ENCODE peak calls at places on chromosomes 5 and 9, in six cellular contexts. One of them, this sample, is unnamed.

GRCh38 chr9:137430723-137431415 is 7.7 kb downstream of the NOXA1 start:
- DNase-seq in IMR-90: no peak
- DNase-seq in neuronal stem cell: no peak
- DNase-seq in H9: no peak
- DNase-seq in mesenchymal stem cell: no peak
- DNase-seq in H1: no peak
- DNase-seq in this sample: no peak

GRCh38 chr9:81312346-81312745 is 377.0 kb downstream of the TLE1 start:
- DNase-seq in IMR-90: no peak
- DNase-seq in neuronal stem cell: no peak
- DNase-seq in H9: no peak
- DNase-seq in mesenchymal stem cell: no peak
- DNase-seq in H1: no peak
- DNase-seq in this sample: no peak

GRCh38 chr5:179762079-179762780 is 29.6 kb downstream of the MAML1 start:
- DNase-seq in IMR-90: no peak
- DNase-seq in neuronal stem cell: no peak
- DNase-seq in H9: no peak
- DNase-seq in mesenchymal stem cell: no peak
- DNase-seq in H1: no peak
- DNase-seq in this sample: peak

GRCh38 chr5:64925123-64925522 is 156.4 kb downstream of the CWC27 start:
- DNase-seq in IMR-90: no peak
- DNase-seq in neuronal stem cell: no peak
- DNase-seq in H9: no peak
- DNase-seq in mesenchymal stem cell: no peak
- DNase-seq in H1: no peak
- DNase-seq in this sample: peak

GRCh38 chr9:130692365-130692764 is 1.2 kb upstream of the EXOSC2 start:
- DNase-seq in IMR-90: no peak
- DNase-seq in neuronal stem cell: peak
- DNase-seq in H9: peak
- DNase-seq in mesenchymal stem cell: peak
- DNase-seq in H1: peak
- DNase-seq in this sample: peak

GRCh38 chr9:136170291-136170901 is 34.5 kb downstream of the LHX3 start:
- DNase-seq in IMR-90: no peak
- DNase-seq in neuronal stem cell: no peak
- DNase-seq in H9: peak
- DNase-seq in mesenchymal stem cell: peak
- DNase-seq in H1: peak
- DNase-seq in this sample: no peak

GRCh38 chr5:133514456-133514855 is 97.9 kb downstream of the FSTL4 start:
- DNase-seq in IMR-90: no peak
- DNase-seq in neuronal stem cell: no peak
- DNase-seq in H9: no peak
- DNase-seq in mesenchymal stem cell: no peak
- DNase-seq in H1: no peak
- DNase-seq in this sample: no peak

GRCh38 chr5:95853490-95853889 is 31.0 kb upstream of the GLRX start:
- DNase-seq in IMR-90: no peak
- DNase-seq in neuronal stem cell: no peak
- DNase-seq in H9: no peak
- DNase-seq in mesenchymal stem cell: no peak
- DNase-seq in H1: no peak
- DNase-seq in this sample: no peak

GRCh38 chr5:73644385-73644963 is 18.5 kb downstream of the ARHGEF28 start:
- DNase-seq in IMR-90: no peak
- DNase-seq in neuronal stem cell: no peak
- DNase-seq in H9: no peak
- DNase-seq in mesenchymal stem cell: no peak
- DNase-seq in H1: no peak
- DNase-seq in this sample: no peak

GRCh38 chr5:36531401-36531800 is 75.0 kb upstream of the SLC1A3 start:
- DNase-seq in IMR-90: no peak
- DNase-seq in neuronal stem cell: no peak
- DNase-seq in H9: no peak
- DNase-seq in mesenchymal stem cell: no peak
- DNase-seq in H1: no peak
- DNase-seq in this sample: no peak

GRCh38 chr5:170963521-170963920 is 101.7 kb downstream of the RANBP17 start:
- DNase-seq in IMR-90: no peak
- DNase-seq in neuronal stem cell: no peak
- DNase-seq in H9: no peak
- DNase-seq in mesenchymal stem cell: no peak
- DNase-seq in H1: no peak
- DNase-seq in this sample: peak

GRCh38 chr5:121273818-121274433 is 577.8 kb upstream of the FTMT start:
- DNase-seq in IMR-90: peak
- DNase-seq in neuronal stem cell: no peak
- DNase-seq in H9: no peak
- DNase-seq in mesenchymal stem cell: peak
- DNase-seq in H1: no peak
- DNase-seq in this sample: peak

GRCh38 chr5:35038891-35039290 is 8.9 kb downstream of the AGXT2 start:
- DNase-seq in IMR-90: no peak
- DNase-seq in neuronal stem cell: no peak
- DNase-seq in H9: no peak
- DNase-seq in mesenchymal stem cell: no peak
- DNase-seq in H1: no peak
- DNase-seq in this sample: no peak

GRCh38 chr9:6592791-6593190 is 52.7 kb downstream of the GLDC start:
- DNase-seq in IMR-90: no peak
- DNase-seq in neuronal stem cell: no peak
- DNase-seq in H9: no peak
- DNase-seq in mesenchymal stem cell: no peak
- DNase-seq in H1: no peak
- DNase-seq in this sample: no peak

GRCh38 chr5:162393555-162393954 is 326.0 kb downstream of the GABRG2 start:
- DNase-seq in IMR-90: no peak
- DNase-seq in neuronal stem cell: no peak
- DNase-seq in H9: no peak
- DNase-seq in mesenchymal stem cell: no peak
- DNase-seq in H1: no peak
- DNase-seq in this sample: no peak

GRCh38 chr5:159097461-159098284 is 2.0 kb downstream of the EBF1 start:
- DNase-seq in IMR-90: peak
- DNase-seq in neuronal stem cell: peak
- DNase-seq in H9: peak
- DNase-seq in mesenchymal stem cell: peak
- DNase-seq in H1: peak
- DNase-seq in this sample: peak

GRCh38 chr9:19440823-19441580 is 32.2 kb downstream of the ACER2 start:
- DNase-seq in IMR-90: no peak
- DNase-seq in neuronal stem cell: no peak
- DNase-seq in H9: no peak
- DNase-seq in mesenchymal stem cell: no peak
- DNase-seq in H1: no peak
- DNase-seq in this sample: no peak

GRCh38 chr5:163696270-163696887 is 191.0 kb downstream of the MAT2B start:
- DNase-seq in IMR-90: peak
- DNase-seq in neuronal stem cell: peak
- DNase-seq in H9: peak
- DNase-seq in mesenchymal stem cell: peak
- DNase-seq in H1: peak
- DNase-seq in this sample: peak

GRCh38 chr9:129665008-129665771 is at the start of gene PRRX2:
- DNase-seq in IMR-90: peak
- DNase-seq in neuronal stem cell: peak
- DNase-seq in H9: no peak
- DNase-seq in mesenchymal stem cell: peak
- DNase-seq in H1: peak
- DNase-seq in this sample: peak

GRCh38 chr5:142063878-142064331 is 44.7 kb upstream of the NDFIP1 start:
- DNase-seq in IMR-90: peak
- DNase-seq in neuronal stem cell: peak
- DNase-seq in H9: peak
- DNase-seq in mesenchymal stem cell: peak
- DNase-seq in H1: peak
- DNase-seq in this sample: peak

DNA sequence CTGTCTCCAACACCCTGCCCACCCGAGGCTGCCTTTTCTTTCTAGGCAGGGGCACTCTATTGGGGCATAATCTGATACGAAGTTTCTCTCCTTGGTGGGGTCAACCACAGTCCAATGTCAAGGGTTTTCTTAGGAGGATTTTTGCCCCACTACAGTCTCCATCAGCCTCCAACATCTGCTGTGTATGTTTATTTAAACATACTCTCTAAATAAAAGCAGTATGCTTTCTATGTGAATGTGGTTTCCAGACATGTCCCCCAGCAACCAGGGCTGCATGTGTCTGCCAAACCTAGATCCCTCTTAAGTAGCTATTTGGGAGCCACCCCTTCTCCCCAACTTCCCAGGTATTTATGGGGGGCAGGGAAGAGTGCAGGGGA is 75.6 kb downstream of the NREP start:
- DNase-seq in IMR-90: peak
- DNase-seq in neuronal stem cell: no peak
- DNase-seq in H9: no peak
- DNase-seq in mesenchymal stem cell: no peak
- DNase-seq in H1: no peak
- DNase-seq in this sample: no peak
- H3K27ac ChIP-seq in IMR-90: peak
- H3K27ac ChIP-seq in neuronal stem cell: no peak
- H3K27ac ChIP-seq in H9: no peak
- H3K27ac ChIP-seq in mesenchymal stem cell: peak
- H3K27ac ChIP-seq in H1: no peak
- H3K27ac ChIP-seq in this sample: no peak

DNA sequence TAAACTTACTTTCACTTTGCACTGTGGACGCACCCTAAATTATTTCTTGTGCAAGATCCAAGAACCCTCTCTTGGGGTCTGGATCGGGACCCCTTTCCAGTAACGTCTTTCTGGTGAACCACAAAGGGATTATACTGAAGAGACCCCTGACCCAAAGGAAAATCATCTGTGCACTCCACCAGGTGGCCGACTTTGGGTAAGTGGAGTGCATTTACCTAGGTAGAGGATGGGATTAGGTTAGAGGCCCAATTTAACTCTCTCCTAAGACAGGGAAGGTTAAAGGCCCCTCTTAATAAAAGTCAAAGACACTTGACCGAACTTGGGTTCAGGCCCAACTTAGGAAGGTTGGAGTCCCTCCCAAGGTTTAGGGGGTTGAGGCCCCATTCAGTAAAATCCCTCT is 8.2 kb upstream of the PAIP1 start:
- DNase-seq in IMR-90: no peak
- DNase-seq in neuronal stem cell: no peak
- DNase-seq in H9: no peak
- DNase-seq in mesenchymal stem cell: no peak
- DNase-seq in H1: no peak
- DNase-seq in this sample: no peak
- H2BK15ac ChIP-seq in IMR-90: no peak
- H2BK15ac ChIP-seq in neuronal stem cell: no peak
- H2BK15ac ChIP-seq in H9: no peak
- H2BK15ac ChIP-seq in mesenchymal stem cell: no peak
- H2BK15ac ChIP-seq in H1: no peak
- H2BK15ac ChIP-seq in this sample: no peak

GRCh38 chr9:93058357-93059096 is at the start of gene SUSD3:
- DNase-seq in IMR-90: no peak
- DNase-seq in neuronal stem cell: peak
- DNase-seq in H9: peak
- DNase-seq in mesenchymal stem cell: peak
- DNase-seq in H1: peak
- DNase-seq in this sample: peak
- H3K27ac ChIP-seq in IMR-90: no peak
- H3K27ac ChIP-seq in neuronal stem cell: no peak
- H3K27ac ChIP-seq in H9: no peak
- H3K27ac ChIP-seq in mesenchymal stem cell: no peak
- H3K27ac ChIP-seq in H1: no peak
- H3K27ac ChIP-seq in this sample: no peak

DNA sequence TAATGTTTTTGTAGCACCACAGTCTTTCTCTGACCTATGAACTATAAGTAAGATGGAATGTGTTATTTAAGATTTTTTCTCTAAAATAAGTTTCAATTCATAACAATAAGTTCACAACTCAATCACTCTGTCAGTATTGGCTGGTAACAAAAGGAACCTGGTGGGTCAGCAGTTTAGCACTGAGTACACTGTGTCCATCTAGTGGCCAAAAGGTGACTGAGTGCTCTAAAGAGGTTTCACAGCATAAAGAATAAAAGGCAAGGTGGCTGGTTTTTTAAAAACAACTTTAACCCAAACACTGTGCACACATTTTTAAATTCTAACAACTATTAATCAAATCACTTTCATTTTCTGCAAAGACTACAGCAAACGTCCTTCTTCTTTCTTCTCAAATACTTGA is 443.3 kb downstream of the PDE4D start:
- DNase-seq in IMR-90: no peak
- DNase-seq in neuronal stem cell: no peak
- DNase-seq in H9: no peak
- DNase-seq in mesenchymal stem cell: no peak
- DNase-seq in H1: no peak
- DNase-seq in this sample: peak
- H2BK15ac ChIP-seq in IMR-90: no peak
- H2BK15ac ChIP-seq in neuronal stem cell: no peak
- H2BK15ac ChIP-seq in H9: no peak
- H2BK15ac ChIP-seq in mesenchymal stem cell: no peak
- H2BK15ac ChIP-seq in H1: no peak
- H2BK15ac ChIP-seq in this sample: no peak

GRCh38 chr9:127527560-127528268 is 76.4 kb downstream of the LRSAM1 start:
- DNase-seq in IMR-90: no peak
- DNase-seq in neuronal stem cell: no peak
- DNase-seq in H9: no peak
- DNase-seq in mesenchymal stem cell: no peak
- DNase-seq in H1: no peak
- DNase-seq in this sample: no peak

GRCh38 chr9:127526655-127527559 is 75.6 kb downstream of the LRSAM1 start:
- DNase-seq in IMR-90: no peak
- DNase-seq in neuronal stem cell: no peak
- DNase-seq in H9: no peak
- DNase-seq in mesenchymal stem cell: no peak
- DNase-seq in H1: no peak
- DNase-seq in this sample: peak

GRCh38 chr9:127530206-127530941 is 79.1 kb downstream of the LRSAM1 start:
- DNase-seq in IMR-90: no peak
- DNase-seq in neuronal stem cell: no peak
- DNase-seq in H9: no peak
- DNase-seq in mesenchymal stem cell: no peak
- DNase-seq in H1: no peak
- DNase-seq in this sample: no peak

GRCh38 chr9:127529671-127530070 is 78.4 kb downstream of the LRSAM1 start:
- DNase-seq in IMR-90: no peak
- DNase-seq in neuronal stem cell: no peak
- DNase-seq in H9: no peak
- DNase-seq in mesenchymal stem cell: no peak
- DNase-seq in H1: no peak
- DNase-seq in this sample: no peak

GRCh38 chr9:127528407-127529251 is 77.3 kb downstream of the LRSAM1 start:
- DNase-seq in IMR-90: no peak
- DNase-seq in neuronal stem cell: no peak
- DNase-seq in H9: no peak
- DNase-seq in mesenchymal stem cell: no peak
- DNase-seq in H1: no peak
- DNase-seq in this sample: peak
- H3K27ac ChIP-seq in IMR-90: no peak
- H3K27ac ChIP-seq in neuronal stem cell: peak
- H3K27ac ChIP-seq in H9: no peak
- H3K27ac ChIP-seq in mesenchymal stem cell: peak
- H3K27ac ChIP-seq in H1: peak
- H3K27ac ChIP-seq in this sample: no peak

GRCh38 chr5:152511531-152512132 is 106.6 kb upstream of the NMUR2 start:
- DNase-seq in IMR-90: no peak
- DNase-seq in neuronal stem cell: peak
- DNase-seq in H9: no peak
- DNase-seq in mesenchymal stem cell: no peak
- DNase-seq in H1: no peak
- DNase-seq in this sample: peak
- H2BK15ac ChIP-seq in IMR-90: no peak
- H2BK15ac ChIP-seq in neuronal stem cell: no peak
- H2BK15ac ChIP-seq in H9: no peak
- H2BK15ac ChIP-seq in mesenchymal stem cell: no peak
- H2BK15ac ChIP-seq in H1: no peak
- H2BK15ac ChIP-seq in this sample: no peak